ENCODE peak calls at places on chromosomes 2 and 18, in seven cellular contexts. One of them, this sample, is unnamed.

GRCh38 chr18:73254564-73254963 is 386.8 kb upstream of the NETO1 start:
- DNase-seq in H7: no peak
- DNase-seq in A549: no peak
- DNase-seq in posterior cingulate gyrus: no peak
- DNase-seq in amygdala: no peak
- DNase-seq in NCI-H1417: no peak
- DNase-seq in NCI-H1092 treated with DMSO at 0.1 percent for 48 hours: no peak
- DNase-seq in this sample: peak

GRCh38 chr2:636151-636621 is 41.0 kb downstream of the TMEM18 start:
- DNase-seq in NCI-H1417: no peak
- DNase-seq in H7: no peak
- DNase-seq in amygdala: no peak
- DNase-seq in A549: no peak
- DNase-seq in NCI-H1092 treated with DMSO at 0.1 percent for 48 hours: no peak
- DNase-seq in posterior cingulate gyrus: no peak
- DNase-seq in this sample: no peak

GRCh38 chr2:147002256-147002655 is 842.6 kb upstream of the ACVR2A start:
- DNase-seq in posterior cingulate gyrus: no peak
- DNase-seq in NCI-H1092 treated with DMSO at 0.1 percent for 48 hours: no peak
- DNase-seq in amygdala: no peak
- DNase-seq in H7: no peak
- DNase-seq in A549: no peak
- DNase-seq in NCI-H1417: no peak
- DNase-seq in this sample: no peak

GRCh38 chr2:10405441-10405840 is 42.7 kb downstream of the ODC1 start:
- DNase-seq in NCI-H1092 treated with DMSO at 0.1 percent for 48 hours: no peak
- DNase-seq in amygdala: no peak
- DNase-seq in NCI-H1417: no peak
- DNase-seq in posterior cingulate gyrus: no peak
- DNase-seq in A549: peak
- DNase-seq in H7: no peak
- DNase-seq in this sample: no peak

GRCh38 chr2:212905640-212906201 is 245.7 kb downstream of the IKZF2 start:
- DNase-seq in NCI-H1092 treated with DMSO at 0.1 percent for 48 hours: peak
- DNase-seq in A549: no peak
- DNase-seq in H7: no peak
- DNase-seq in posterior cingulate gyrus: no peak
- DNase-seq in amygdala: no peak
- DNase-seq in NCI-H1417: no peak
- DNase-seq in this sample: no peak

GRCh38 chr2:228126401-228126800 is 55.1 kb downstream of the SPHKAP start:
- DNase-seq in H7: no peak
- DNase-seq in posterior cingulate gyrus: no peak
- DNase-seq in NCI-H1092 treated with DMSO at 0.1 percent for 48 hours: no peak
- DNase-seq in amygdala: no peak
- DNase-seq in NCI-H1417: peak
- DNase-seq in A549: no peak
- DNase-seq in this sample: no peak

GRCh38 chr2:181047829-181048228 is 67.4 kb downstream of the UBE2E3 start:
- DNase-seq in posterior cingulate gyrus: no peak
- DNase-seq in amygdala: no peak
- DNase-seq in NCI-H1092 treated with DMSO at 0.1 percent for 48 hours: no peak
- DNase-seq in H7: no peak
- DNase-seq in NCI-H1417: no peak
- DNase-seq in A549: no peak
- DNase-seq in this sample: no peak

GRCh38 chr2:57802243-57802642 is 244.4 kb upstream of the VRK2 start:
- DNase-seq in posterior cingulate gyrus: no peak
- DNase-seq in A549: no peak
- DNase-seq in NCI-H1092 treated with DMSO at 0.1 percent for 48 hours: no peak
- DNase-seq in amygdala: no peak
- DNase-seq in NCI-H1417: no peak
- DNase-seq in H7: no peak
- DNase-seq in this sample: no peak

GRCh38 chr2:68196120-68196716 is 38.5 kb downstream of the PNO1 start:
- DNase-seq in NCI-H1092 treated with DMSO at 0.1 percent for 48 hours: peak
- DNase-seq in amygdala: no peak
- DNase-seq in A549: no peak
- DNase-seq in posterior cingulate gyrus: no peak
- DNase-seq in H7: no peak
- DNase-seq in NCI-H1417: peak
- DNase-seq in this sample: peak

GRCh38 chr18:76564636-76565237 is 69.7 kb upstream of the ZNF516 start:
- DNase-seq in posterior cingulate gyrus: no peak
- DNase-seq in H7: no peak
- DNase-seq in NCI-H1417: no peak
- DNase-seq in A549: no peak
- DNase-seq in NCI-H1092 treated with DMSO at 0.1 percent for 48 hours: no peak
- DNase-seq in amygdala: no peak
- DNase-seq in this sample: peak

GRCh38 chr2:152558174-152559091 is 158.8 kb downstream of the PRPF40A start:
- DNase-seq in posterior cingulate gyrus: no peak
- DNase-seq in amygdala: no peak
- DNase-seq in NCI-H1092 treated with DMSO at 0.1 percent for 48 hours: no peak
- DNase-seq in A549: no peak
- DNase-seq in H7: no peak
- DNase-seq in NCI-H1417: no peak
- DNase-seq in this sample: no peak

GRCh38 chr18:21820035-21820810 is 79.6 kb downstream of the MIB1 start:
- DNase-seq in posterior cingulate gyrus: no peak
- DNase-seq in NCI-H1092 treated with DMSO at 0.1 percent for 48 hours: no peak
- DNase-seq in amygdala: no peak
- DNase-seq in H7: peak
- DNase-seq in NCI-H1417: no peak
- DNase-seq in A549: peak
- DNase-seq in this sample: peak

GRCh38 chr2:46943881-46944798 is 28.5 kb upstream of the MCFD2 start:
- DNase-seq in H7: no peak
- DNase-seq in posterior cingulate gyrus: no peak
- DNase-seq in NCI-H1417: no peak
- DNase-seq in NCI-H1092 treated with DMSO at 0.1 percent for 48 hours: no peak
- DNase-seq in amygdala: no peak
- DNase-seq in A549: no peak
- DNase-seq in this sample: no peak

GRCh38 chr2:190043441-190043840 is 19.1 kb downstream of the MSTN start:
- DNase-seq in NCI-H1092 treated with DMSO at 0.1 percent for 48 hours: no peak
- DNase-seq in amygdala: no peak
- DNase-seq in posterior cingulate gyrus: no peak
- DNase-seq in NCI-H1417: no peak
- DNase-seq in A549: no peak
- DNase-seq in H7: no peak
- DNase-seq in this sample: no peak

GRCh38 chr2:118169359-118170005 is 81.2 kb downstream of the INSIG2 start:
- DNase-seq in amygdala: no peak
- DNase-seq in posterior cingulate gyrus: no peak
- DNase-seq in A549: no peak
- DNase-seq in NCI-H1417: no peak
- DNase-seq in NCI-H1092 treated with DMSO at 0.1 percent for 48 hours: no peak
- DNase-seq in H7: no peak
- DNase-seq in this sample: no peak

GRCh38 chr2:128313076-128313836 is 5.4 kb downstream of the HS6ST1 start:
- DNase-seq in NCI-H1092 treated with DMSO at 0.1 percent for 48 hours: no peak
- DNase-seq in A549: peak
- DNase-seq in H7: peak
- DNase-seq in posterior cingulate gyrus: no peak
- DNase-seq in amygdala: no peak
- DNase-seq in NCI-H1417: no peak
- DNase-seq in this sample: peak

GRCh38 chr18:8771930-8772329 is 66.6 kb downstream of the MTCL1 start:
- DNase-seq in A549: no peak
- DNase-seq in NCI-H1092 treated with DMSO at 0.1 percent for 48 hours: peak
- DNase-seq in NCI-H1417: peak
- DNase-seq in H7: no peak
- DNase-seq in amygdala: no peak
- DNase-seq in posterior cingulate gyrus: no peak
- DNase-seq in this sample: peak

GRCh38 chr2:216743781-216744180 is 48.4 kb upstream of the IGFBP5 start:
- DNase-seq in amygdala: no peak
- DNase-seq in NCI-H1092 treated with DMSO at 0.1 percent for 48 hours: no peak
- DNase-seq in NCI-H1417: no peak
- DNase-seq in A549: no peak
- DNase-seq in posterior cingulate gyrus: no peak
- DNase-seq in H7: no peak
- DNase-seq in this sample: no peak

GRCh38 chr2:138658187-138658894 is 121.8 kb downstream of the NXPH2 start:
- DNase-seq in NCI-H1092 treated with DMSO at 0.1 percent for 48 hours: no peak
- DNase-seq in H7: no peak
- DNase-seq in A549: no peak
- DNase-seq in amygdala: no peak
- DNase-seq in posterior cingulate gyrus: no peak
- DNase-seq in NCI-H1417: no peak
- DNase-seq in this sample: no peak

GRCh38 chr2:55168221-55169154 is 63.6 kb downstream of the CLHC1 start:
- DNase-seq in NCI-H1092 treated with DMSO at 0.1 percent for 48 hours: peak
- DNase-seq in NCI-H1417: peak
- DNase-seq in A549: peak
- DNase-seq in amygdala: no peak
- DNase-seq in H7: peak
- DNase-seq in posterior cingulate gyrus: peak
- DNase-seq in this sample: peak

GRCh38 chr2:199288424-199288823 is 169.3 kb downstream of the SATB2 start:
- DNase-seq in NCI-H1092 treated with DMSO at 0.1 percent for 48 hours: no peak
- DNase-seq in A549: no peak
- DNase-seq in amygdala: no peak
- DNase-seq in H7: no peak
- DNase-seq in NCI-H1417: no peak
- DNase-seq in posterior cingulate gyrus: no peak
- DNase-seq in this sample: no peak

GRCh38 chr2:146623771-146624170 is 1221.1 kb upstream of the ACVR2A start:
- DNase-seq in A549: no peak
- DNase-seq in amygdala: no peak
- DNase-seq in NCI-H1417: no peak
- DNase-seq in posterior cingulate gyrus: no peak
- DNase-seq in H7: no peak
- DNase-seq in NCI-H1092 treated with DMSO at 0.1 percent for 48 hours: no peak
- DNase-seq in this sample: no peak

GRCh38 chr2:113178891-113179290 is 5.1 kb downstream of the PSD4 start:
- DNase-seq in NCI-H1092 treated with DMSO at 0.1 percent for 48 hours: no peak
- DNase-seq in posterior cingulate gyrus: no peak
- DNase-seq in H7: no peak
- DNase-seq in A549: no peak
- DNase-seq in amygdala: no peak
- DNase-seq in NCI-H1417: no peak
- DNase-seq in this sample: no peak

GRCh38 chr2:239979243-239980023 is 45.7 kb downstream of the NDUFA10 start:
- DNase-seq in posterior cingulate gyrus: peak
- DNase-seq in H7: peak
- DNase-seq in NCI-H1092 treated with DMSO at 0.1 percent for 48 hours: no peak
- DNase-seq in A549: no peak
- DNase-seq in amygdala: no peak
- DNase-seq in NCI-H1417: no peak
- DNase-seq in this sample: no peak

GRCh38 chr2:64922482-64923384 is 66.5 kb upstream of the SLC1A4 start:
- DNase-seq in NCI-H1092 treated with DMSO at 0.1 percent for 48 hours: no peak
- DNase-seq in amygdala: no peak
- DNase-seq in posterior cingulate gyrus: no peak
- DNase-seq in H7: peak
- DNase-seq in A549: no peak
- DNase-seq in NCI-H1417: no peak
- DNase-seq in this sample: no peak

GRCh38 chr2:101036562-101036961 is 34.5 kb downstream of the RPL31 start:
- DNase-seq in amygdala: no peak
- DNase-seq in NCI-H1092 treated with DMSO at 0.1 percent for 48 hours: peak
- DNase-seq in A549: no peak
- DNase-seq in H7: peak
- DNase-seq in posterior cingulate gyrus: no peak
- DNase-seq in NCI-H1417: no peak
- DNase-seq in this sample: peak

GRCh38 chr2:236793041-236794011 is 223.7 kb downstream of the ACKR3 start:
- DNase-seq in amygdala: no peak
- DNase-seq in NCI-H1092 treated with DMSO at 0.1 percent for 48 hours: no peak
- DNase-seq in NCI-H1417: no peak
- DNase-seq in A549: no peak
- DNase-seq in posterior cingulate gyrus: no peak
- DNase-seq in H7: peak
- DNase-seq in this sample: no peak

This sample was measured in OCI-M1.